ENCODE peak calls at places on chromosome 4, in six cellular contexts. H is ACHN; S is AG08396; T is activated CD4-positive, CD25-positive, alpha-beta regulatory T cell; N is EH; B is EL. F is an unnamed sample.

GRCh38 chr4:37322122-37322521 is 77.6 kb downstream of the NWD2 start:
- DNase-seq in T (no peak), H (no peak), B (no peak), N (no peak), S (no peak), F (no peak)

GRCh38 chr4:3204021-3204431 is 44.9 kb upstream of the MSANTD1 start:
- DNase-seq in T (no peak), B (peak), N (peak), S (peak), H (no peak), F (no peak)

GRCh38 chr4:13953083-13953482 is 325.6 kb upstream of the BOD1L1 start:
- DNase-seq in T (no peak), N (no peak), S (peak), H (no peak), B (no peak), F (no peak)

GRCh38 chr4:1765409-1766335 is 27.4 kb upstream of the FGFR3 start:
- DNase-seq in H (no peak), N (no peak), S (no peak), B (no peak), T (no peak), F (no peak)

GRCh38 chr4:5708171-5708828 is at the start of gene EVC2:
- DNase-seq in N (peak), S (peak), H (no peak), T (no peak), B (peak), F (no peak)

GRCh38 chr4:38082424-38083374 is 122.5 kb downstream of the PTTG2 start:
- DNase-seq in N (peak), S (peak), B (peak), T (no peak), H (no peak), F (no peak)

GRCh38 chr4:187996502-187997177 is 1.1 kb downstream of the ZFP42 start:
- DNase-seq in B (no peak), T (no peak), S (no peak), H (no peak), N (no peak), F (no peak)

GRCh38 chr4:76703123-76703490 is 194.8 kb downstream of the SOWAHB start:
- DNase-seq in B (peak), T (no peak), N (peak), H (no peak), S (no peak), F (no peak)

GRCh38 chr4:180153587-180153986 is 2089.6 kb upstream of the TENM3 start:
- DNase-seq in S (no peak), B (no peak), N (no peak), H (no peak), T (no peak), F (no peak)

GRCh38 chr4:94507708-94508107 is 56.0 kb downstream of the PDLIM5 start:
- DNase-seq in T (no peak), H (peak), S (peak), B (peak), N (peak), F (no peak)

GRCh38 chr4:135670548-135670947 is 1469.0 kb upstream of the PABPC4L start:
- DNase-seq in N (no peak), T (no peak), B (no peak), S (no peak), H (no peak), F (no peak)

GRCh38 chr4:143559757-143560147 is 46.2 kb downstream of the SMARCA5 start:
- DNase-seq in H (no peak), S (no peak), T (no peak), N (no peak), B (no peak), F (no peak)

GRCh38 chr4:177239878-177240277 is 69.8 kb upstream of the NEIL3 start:
- DNase-seq in B (no peak), T (no peak), N (no peak), S (no peak), H (no peak), F (no peak)

GRCh38 chr4:145816091-145816490 is 122.5 kb downstream of the ZNF827 start:
- DNase-seq in T (no peak), H (no peak), S (no peak), N (peak), B (no peak), F (no peak)

GRCh38 chr4:137608085-137608484 is 75.8 kb upstream of the PCDH18 start:
- DNase-seq in S (no peak), H (no peak), T (no peak), N (peak), B (no peak), F (no peak)

GRCh38 chr4:115675721-115676120 is 562.3 kb upstream of the NDST4 start:
- DNase-seq in T (no peak), H (no peak), B (no peak), N (no peak), S (no peak), F (no peak)

GRCh38 chr4:38759077-38759789 is 23.6 kb downstream of the TLR10 start:
- DNase-seq in S (peak), T (peak), N (peak), H (peak), B (peak), F (peak)

GRCh38 chr4:143554728-143555597 is 41.5 kb downstream of the SMARCA5 start:
- DNase-seq in B (no peak), S (no peak), H (no peak), N (no peak), T (no peak), F (no peak)

GRCh38 chr4:15420642-15421041 is 7.2 kb upstream of the C1QTNF7 start:
- DNase-seq in S (peak), T (no peak), B (peak), N (peak), H (no peak), F (no peak)

GRCh38 chr4:105551968-105552746 is at the start of gene ARHGEF38:
- DNase-seq in B (peak), T (no peak), H (peak), S (peak), N (peak), F (no peak)

GRCh38 chr4:101067383-101067782 is 279.9 kb downstream of the PPP3CA start:
- DNase-seq in H (no peak), B (no peak), N (no peak), S (no peak), T (no peak), F (no peak)

GRCh38 chr4:88592600-88593448 is 544 bp downstream of the HERC3 start:
- DNase-seq in T (peak), H (peak), N (peak), S (peak), B (peak), F (peak)

GRCh38 chr4:37607018-37607417 is 79.2 kb downstream of the RELL1 start:
- DNase-seq in H (no peak), B (no peak), N (no peak), S (no peak), T (no peak), F (no peak)

GRCh38 chr4:54227261-54228063 is 1.6 kb upstream of the PDGFRA start:
- DNase-seq in S (peak), N (peak), B (peak), T (no peak), H (peak), F (no peak)

GRCh38 chr4:123892997-123893745 is 496.6 kb downstream of the SPRY1 start:
- DNase-seq in S (no peak), T (no peak), H (no peak), B (no peak), N (peak), F (no peak)